ENCODE peak calls at places on chromosomes 16 and 17, in four cellular contexts. One of them, this sample, is unnamed.

GRCh38 chr17:83100853-83101391 is 21.5 kb downstream of the METRNL start:
- DNase-seq in stomach: no peak
- DNase-seq in IMR-90: no peak
- DNase-seq in AG04450: no peak
- DNase-seq in this sample: no peak

GRCh38 chr16:85245307-85246172 is 133.3 kb upstream of the CIBAR2 start:
- DNase-seq in stomach: peak; percentile 44
- DNase-seq in IMR-90: peak; percentile 79
- DNase-seq in AG04450: peak; percentile 50
- DNase-seq in this sample: peak; percentile 72

GRCh38 chr17:66577041-66577440 is 257.9 kb upstream of the CACNG5 start:
- DNase-seq in stomach: no peak
- DNase-seq in IMR-90: no peak
- DNase-seq in AG04450: no peak
- DNase-seq in this sample: no peak

GRCh38 chr17:15436399-15437369 is 30.7 kb downstream of the CDRT4 start:
- DNase-seq in stomach: peak; percentile 44
- DNase-seq in IMR-90: peak; percentile 34
- DNase-seq in AG04450: peak; percentile 13
- DNase-seq in this sample: peak; percentile 85

GRCh38 chr17:51161541-51161940 is 4.7 kb upstream of the NME2 start:
- DNase-seq in stomach: no peak
- DNase-seq in IMR-90: no peak
- DNase-seq in AG04450: no peak
- DNase-seq in this sample: no peak

GRCh38 chr17:57544834-57545463 is 200.2 kb downstream of the CCDC182 start:
- DNase-seq in stomach: no peak
- DNase-seq in IMR-90: no peak
- DNase-seq in AG04450: no peak
- DNase-seq in this sample: no peak

GRCh38 chr17:56593741-56594527 is 435 bp downstream of the NOG start:
- DNase-seq in stomach: peak; percentile 56
- DNase-seq in IMR-90: peak; percentile 71
- DNase-seq in AG04450: no peak
- DNase-seq in this sample: peak; percentile 51

GRCh38 chr17:55585629-55586028 is 74.4 kb upstream of the SMIM36 start:
- DNase-seq in stomach: no peak
- DNase-seq in IMR-90: no peak
- DNase-seq in AG04450: no peak
- DNase-seq in this sample: no peak

GRCh38 chr17:35117984-35118383 is 1.7 kb downstream of the RAD51D start:
- DNase-seq in stomach: no peak
- DNase-seq in IMR-90: peak; percentile 23
- DNase-seq in AG04450: no peak
- DNase-seq in this sample: peak; percentile 46

GRCh38 chr17:73705594-73705993 is 61.3 kb upstream of the SDK2 start:
- DNase-seq in stomach: no peak
- DNase-seq in IMR-90: peak; percentile 1
- DNase-seq in AG04450: no peak
- DNase-seq in this sample: peak; percentile 90

GRCh38 chr16:2518823-2519710 is 1.1 kb upstream of the AMDHD2 start:
- DNase-seq in stomach: no peak
- DNase-seq in IMR-90: no peak
- DNase-seq in AG04450: no peak
- DNase-seq in this sample: no peak

GRCh38 chr16:11784048-11784780 is 12.8 kb downstream of the ZC3H7A start:
- DNase-seq in stomach: no peak
- DNase-seq in IMR-90: no peak
- DNase-seq in AG04450: no peak
- DNase-seq in this sample: no peak

GRCh38 chr16:11779074-11779473 is 18.0 kb downstream of the ZC3H7A start:
- DNase-seq in stomach: no peak
- DNase-seq in IMR-90: no peak
- DNase-seq in AG04450: no peak
- DNase-seq in this sample: no peak

GRCh38 chr16:11781773-11782172 is 15.3 kb downstream of the ZC3H7A start:
- DNase-seq in stomach: no peak
- DNase-seq in IMR-90: no peak
- DNase-seq in AG04450: no peak
- DNase-seq in this sample: no peak

GRCh38 chr16:11780988-11781680 is 15.9 kb downstream of the ZC3H7A start:
- DNase-seq in stomach: no peak
- DNase-seq in IMR-90: peak; percentile 34
- DNase-seq in AG04450: no peak
- DNase-seq in this sample: no peak

GRCh38 chr16:11783319-11784047 is 13.6 kb downstream of the ZC3H7A start:
- DNase-seq in stomach: no peak
- DNase-seq in IMR-90: peak; percentile 45
- DNase-seq in AG04450: no peak
- DNase-seq in this sample: no peak
- H3K4me3 ChIP-seq in stomach: peak overlapping the region; percentile 2
- H3K4me3 ChIP-seq in IMR-90: peak overlapping the region; percentile 28
- H3K4me3 ChIP-seq in AG04450: peak overlapping the region; percentile 27
- H3K4me3 ChIP-seq in this sample: no peak overlapping the region

GRCh38 chr16:375212-375611 is 4.9 kb upstream of the MRPL28 start:
- DNase-seq in stomach: no peak
- DNase-seq in IMR-90: no peak
- DNase-seq in AG04450: no peak
- DNase-seq in this sample: no peak
- TF ChIP-seq CTCF in stomach: no peak
- TF ChIP-seq CTCF in IMR-90: no peak
- TF ChIP-seq CTCF in AG04450: no peak
- TF ChIP-seq CTCF in this sample: no peak

GRCh38 chr16:89256651-89257254 is 39.2 kb downstream of the ZNF778 start:
- DNase-seq in stomach: peak; percentile 73
- DNase-seq in IMR-90: peak; percentile 63
- DNase-seq in AG04450: no peak
- DNase-seq in this sample: peak; percentile 65
- H3K4me3 ChIP-seq in stomach: peak overlapping the region; percentile 30
- H3K4me3 ChIP-seq in IMR-90: peak overlapping the region; percentile 32
- H3K4me3 ChIP-seq in AG04450: peak overlapping the region; percentile 57
- H3K4me3 ChIP-seq in this sample: peak overlapping the region; percentile 47

DNA sequence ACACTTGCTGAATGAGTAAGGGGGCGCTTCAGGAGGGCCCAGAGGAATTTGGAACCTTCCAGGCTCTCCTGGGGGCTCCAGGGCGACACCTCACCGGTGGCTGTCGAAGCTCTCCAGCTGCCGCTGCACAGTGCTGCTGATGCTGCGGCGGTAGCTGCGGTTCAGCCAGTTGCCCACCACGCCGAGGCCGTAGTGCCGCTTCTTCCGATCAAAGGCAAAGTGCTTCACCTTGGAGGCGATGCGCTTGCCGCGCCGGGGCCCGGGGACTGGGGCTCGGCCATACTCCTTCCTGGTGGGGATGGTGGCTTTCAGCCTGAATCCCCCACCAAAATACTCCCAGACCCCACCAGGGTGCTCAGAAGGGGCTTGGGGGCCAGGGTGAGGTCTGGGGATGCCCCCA is 9.3 kb downstream of the AANAT start:
- DNase-seq in stomach: no peak
- DNase-seq in IMR-90: no peak
- DNase-seq in AG04450: no peak
- DNase-seq in this sample: no peak
- TF ChIP-seq CTCF in stomach: no peak
- TF ChIP-seq CTCF in IMR-90: no peak
- TF ChIP-seq CTCF in AG04450: no peak
- TF ChIP-seq CTCF in this sample: no peak

DNA sequence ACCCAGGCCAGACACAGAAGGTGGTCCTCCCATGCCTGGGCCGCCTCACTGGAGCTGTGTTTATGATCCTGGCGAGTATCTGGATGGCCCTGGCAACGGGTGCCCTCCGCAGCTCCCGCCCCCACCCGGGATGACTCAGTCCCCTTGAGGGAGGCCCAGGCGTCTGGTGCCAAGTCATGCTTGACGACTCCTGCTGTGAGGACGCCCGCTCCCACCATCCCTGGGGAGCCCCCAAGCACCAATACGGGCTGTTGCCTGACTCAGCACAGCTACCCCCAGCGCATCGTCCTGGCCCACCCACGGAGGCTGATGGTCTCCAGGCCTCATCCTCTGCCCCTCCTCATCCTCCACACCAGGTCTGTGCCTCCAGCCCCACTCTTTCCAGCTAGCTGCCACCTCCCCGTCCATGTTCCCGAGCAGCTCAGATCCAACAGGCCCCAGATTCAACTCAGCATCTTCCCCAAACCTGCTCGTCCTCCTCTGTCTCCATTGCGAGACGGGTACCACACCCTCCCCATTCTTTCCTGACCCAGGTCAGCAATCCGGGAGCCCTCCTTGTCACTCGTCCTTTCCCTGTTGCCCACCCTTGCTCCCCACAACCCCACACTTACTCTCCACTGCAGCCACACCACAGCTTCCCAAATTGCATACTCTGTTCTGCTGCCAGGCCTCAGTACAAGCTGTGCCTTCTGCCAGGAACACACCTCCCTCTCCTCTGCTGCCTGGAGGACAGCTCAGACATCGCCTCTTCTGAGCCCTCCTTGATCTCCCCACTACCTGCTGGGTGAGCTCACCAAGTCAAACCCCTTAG is 2.6 kb downstream of the CAMKK1 start:
- DNase-seq in stomach: peak; percentile 41
- DNase-seq in IMR-90: peak; percentile 91
- DNase-seq in AG04450: peak; percentile 37
- DNase-seq in this sample: peak; percentile 96
- H3K4me3 ChIP-seq in stomach: no peak overlapping the region
- H3K4me3 ChIP-seq in IMR-90: no peak overlapping the region
- H3K4me3 ChIP-seq in AG04450: peak overlapping the region; percentile 13
- H3K4me3 ChIP-seq in this sample: no peak overlapping the region

GRCh38 chr17:80474231-80474932 is 2.0 kb downstream of the NPTX1 start:
- DNase-seq in stomach: no peak
- DNase-seq in IMR-90: peak; percentile 53
- DNase-seq in AG04450: no peak
- DNase-seq in this sample: peak; percentile 41
- TF ChIP-seq CTCF in stomach: no peak
- TF ChIP-seq CTCF in IMR-90: peak; percentile 24
- TF ChIP-seq CTCF in AG04450: peak; percentile 20
- TF ChIP-seq CTCF in this sample: no peak

GRCh38 chr16:354286-354881 is 1.9 kb upstream of the AXIN1 start:
- DNase-seq in stomach: no peak
- DNase-seq in IMR-90: no peak
- DNase-seq in AG04450: no peak
- DNase-seq in this sample: no peak

GRCh38 chr16:352547-353403 is at the start of gene AXIN1:
- DNase-seq in stomach: peak; percentile 100
- DNase-seq in IMR-90: peak; percentile 85
- DNase-seq in AG04450: peak; percentile 61
- DNase-seq in this sample: peak; percentile 81

GRCh38 chr16:353404-354285 is 1.1 kb upstream of the AXIN1 start:
- DNase-seq in stomach: no peak
- DNase-seq in IMR-90: no peak
- DNase-seq in AG04450: no peak
- DNase-seq in this sample: no peak

GRCh38 chr16:350203-350602 is 2.3 kb downstream of the AXIN1 start:
- DNase-seq in stomach: no peak
- DNase-seq in IMR-90: no peak
- DNase-seq in AG04450: no peak
- DNase-seq in this sample: no peak

DNA sequence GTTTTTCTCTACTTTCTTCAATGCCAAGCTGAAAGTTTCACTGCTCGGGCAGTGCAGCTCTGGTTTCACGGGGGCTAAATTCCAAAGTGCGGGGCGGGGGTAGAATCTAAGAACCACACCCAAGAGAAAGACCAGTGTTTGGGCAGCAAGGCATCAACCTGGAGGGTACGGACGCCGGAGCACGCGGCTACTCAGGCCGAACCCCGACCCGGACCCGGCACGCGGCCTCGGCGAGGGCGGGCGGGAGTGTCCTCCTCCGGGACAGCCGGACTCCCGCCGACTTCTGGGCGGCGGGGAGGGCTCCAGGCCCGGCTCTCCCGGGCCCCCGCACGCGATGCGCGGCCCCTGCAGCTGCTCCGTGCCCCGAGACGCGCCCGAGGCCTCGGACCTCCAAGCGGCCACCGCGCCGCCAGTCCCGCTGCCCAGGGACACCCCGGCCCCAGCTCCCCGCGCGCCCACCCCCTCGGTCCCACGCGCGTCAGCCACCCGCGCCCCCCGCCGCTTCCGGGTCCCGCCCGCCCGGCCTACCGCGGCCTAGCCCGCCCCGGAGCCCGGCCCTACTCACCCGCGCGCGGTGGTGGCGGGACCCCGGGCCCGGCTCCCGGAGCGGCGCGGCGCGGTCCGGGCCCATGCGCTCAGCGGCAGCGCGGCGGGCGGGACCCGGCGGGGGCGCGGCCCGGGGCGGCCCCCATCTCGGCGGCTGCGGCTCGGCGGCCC is 561 bp downstream of the AXIN1 start:
- DNase-seq in stomach: no peak
- DNase-seq in IMR-90: no peak
- DNase-seq in AG04450: no peak
- DNase-seq in this sample: no peak
- H3K4me3 ChIP-seq in stomach: peak overlapping the region; percentile 76
- H3K4me3 ChIP-seq in IMR-90: peak overlapping the region; percentile 57
- H3K4me3 ChIP-seq in AG04450: peak overlapping the region; percentile 72
- H3K4me3 ChIP-seq in this sample: peak overlapping the region; percentile 67

DNA sequence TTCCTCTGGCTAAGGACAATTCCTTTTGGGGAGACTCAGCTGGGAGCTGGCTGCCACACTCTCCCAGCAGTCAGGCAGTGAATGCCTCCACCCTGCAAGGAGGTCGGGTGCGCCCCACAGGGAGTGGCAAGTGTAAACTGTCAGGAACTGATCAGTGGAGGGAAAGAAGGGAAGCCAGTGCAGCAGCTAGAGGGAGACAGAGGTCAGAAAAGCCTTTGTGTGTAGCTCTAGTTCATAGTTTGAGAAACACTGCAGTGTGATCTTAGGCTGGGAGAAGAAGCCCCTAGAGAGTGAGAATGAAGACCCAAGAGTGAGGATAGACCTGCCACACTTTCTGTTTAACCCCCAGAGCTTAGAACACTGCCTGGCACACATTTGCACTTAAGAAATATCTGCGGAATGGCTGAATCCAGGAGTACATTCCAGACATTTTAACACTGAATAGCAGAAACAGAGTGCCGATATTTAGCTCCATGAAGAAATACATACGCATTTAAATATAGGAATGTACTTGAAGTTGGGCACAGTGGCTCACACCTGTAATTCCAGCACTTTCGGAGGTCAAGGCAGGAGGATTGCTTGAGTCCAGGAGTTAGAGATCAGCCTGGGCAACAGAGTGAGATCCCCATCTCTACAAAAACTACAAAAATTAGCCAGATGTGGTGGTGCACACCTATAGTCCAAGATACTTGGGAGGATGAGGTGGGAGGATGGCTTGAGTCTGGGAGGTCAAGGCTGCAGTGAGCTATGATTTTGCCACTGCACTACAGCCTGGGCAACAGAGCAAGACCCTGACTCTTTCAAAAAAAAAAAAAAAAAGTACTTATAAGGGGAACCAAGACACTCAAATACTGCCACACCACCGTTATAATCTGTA is 11.1 kb upstream of the SLC5A11 start:
- DNase-seq in stomach: peak; percentile 60
- DNase-seq in IMR-90: peak; percentile 49
- DNase-seq in AG04450: no peak
- DNase-seq in this sample: peak; percentile 53
- TF ChIP-seq CTCF in stomach: no peak
- TF ChIP-seq CTCF in IMR-90: peak; percentile 72
- TF ChIP-seq CTCF in AG04450: peak; percentile 84
- TF ChIP-seq CTCF in this sample: peak; percentile 80

DNA sequence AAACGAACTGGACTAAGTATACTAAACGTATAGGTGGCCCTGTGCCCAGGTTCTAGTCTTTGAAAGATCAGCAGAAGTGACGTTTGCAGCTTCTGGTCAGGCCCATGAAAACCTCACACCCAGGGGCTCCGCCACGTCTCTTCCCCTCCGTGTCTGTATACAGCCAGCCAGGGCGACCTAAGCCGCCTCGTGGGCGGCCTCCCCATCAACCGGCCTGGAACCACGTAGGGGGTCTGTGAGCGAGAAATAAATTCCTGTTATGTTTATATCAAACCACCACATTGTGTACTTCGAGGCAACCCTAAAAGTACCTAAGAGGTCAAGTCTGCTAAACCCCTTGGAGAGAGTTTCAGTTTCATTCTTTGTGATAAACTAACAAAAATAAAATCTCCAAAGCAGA is 6.8 kb downstream of the TK1 start:
- DNase-seq in stomach: no peak
- DNase-seq in IMR-90: peak; percentile 50
- DNase-seq in AG04450: no peak
- DNase-seq in this sample: no peak
- H3K4me3 ChIP-seq in stomach: no peak overlapping the region
- H3K4me3 ChIP-seq in IMR-90: peak overlapping the region; percentile 35
- H3K4me3 ChIP-seq in AG04450: peak overlapping the region; percentile 22
- H3K4me3 ChIP-seq in this sample: no peak overlapping the region

This sample was measured in fibroblast of mammary gland.